ENCODE peak calls at places on chromosomes 3 and 15, in seven cellular contexts. C, O, N, H, G, U and Z are unnamed samples.

GRCh38 chr3:113747719-113748046 is 848 bp downstream of the ATP6V1A start:
- DNase-seq in O (peak; percentile 13), N (no peak), H (peak; percentile 34), U (no peak), C (no peak), G (no peak), Z (peak; percentile 50)

GRCh38 chr3:32018723-32019564 is 37.4 kb downstream of the ZNF860 start:
- DNase-seq in H (peak; percentile 44), G (peak; percentile 73), N (no peak), C (no peak), O (no peak), U (no peak), Z (peak; percentile 70)

GRCh38 chr3:15345051-15345607 is 12.7 kb upstream of the SH3BP5 start:
- DNase-seq in H (no peak), G (no peak), N (no peak), O (no peak), U (no peak), C (no peak), Z (no peak)

GRCh38 chr15:43518073-43518761 is 809 bp downstream of the MAP1A start:
- DNase-seq in U (no peak), H (peak; percentile 60), N (no peak), C (peak; percentile 60), G (peak; percentile 41), O (peak; percentile 92), Z (peak; percentile 35)

GRCh38 chr3:187198490-187198889 is 1.2 kb downstream of the RTP1 start:
- DNase-seq in O (no peak), C (no peak), G (no peak), N (no peak), U (no peak), H (no peak), Z (no peak)

GRCh38 chr3:134910026-134910425 is 115.0 kb downstream of the EPHB1 start:
- DNase-seq in U (no peak), H (no peak), N (no peak), O (no peak), C (no peak), G (no peak), Z (no peak)

GRCh38 chr15:40081691-40082194 is 26.9 kb downstream of the BMF start:
- DNase-seq in G (peak; percentile 94), U (peak; percentile 63), H (peak; percentile 64), O (peak; percentile 31), C (peak; percentile 71), N (no peak), Z (no peak)

GRCh38 chr15:39783244-39783820 is 691 bp upstream of the FSIP1 start:
- DNase-seq in C (no peak), O (no peak), H (no peak), U (no peak), N (no peak), G (peak; percentile 17), Z (peak; percentile 51)

GRCh38 chr3:94146455-94146854 is 83.6 kb downstream of the NSUN3 start:
- DNase-seq in O (no peak), N (no peak), H (peak; percentile 0), U (no peak), G (no peak), C (no peak), Z (no peak)

GRCh38 chr3:129654126-129654525 is 47.6 kb upstream of the PLXND1 start:
- DNase-seq in H (peak; percentile 85), U (no peak), C (no peak), N (no peak), O (no peak), G (peak; percentile 60), Z (no peak)

GRCh38 chr15:69834756-69835155 is 263.0 kb downstream of the TLE3 start:
- DNase-seq in C (no peak), O (no peak), G (peak; percentile 52), N (peak; percentile 17), H (no peak), U (no peak), Z (peak; percentile 57)

GRCh38 chr15:101827257-101827656 is 15.3 kb downstream of the OR4F15 start:
- DNase-seq in O (no peak), G (no peak), C (no peak), N (no peak), H (peak; percentile 49), U (no peak), Z (no peak)

GRCh38 chr3:136329593-136329992 is 79.5 kb downstream of the PCCB start:
- DNase-seq in C (no peak), G (no peak), H (no peak), O (no peak), U (no peak), N (no peak), Z (no peak)

GRCh38 chr3:176814252-176814651 is 383.0 kb downstream of the TBL1XR1 start:
- DNase-seq in O (peak; percentile 8), G (peak; percentile 75), C (peak; percentile 91), H (peak; percentile 42), N (peak; percentile 55), U (no peak), Z (peak; percentile 79)

GRCh38 chr3:117919611-117920010 is 1115.0 kb downstream of the IGSF11 start:
- DNase-seq in U (no peak), C (no peak), G (no peak), N (no peak), H (no peak), O (no peak), Z (no peak)

GRCh38 chr3:95923496-95924210 is 890.7 kb upstream of the EPHA6 start:
- DNase-seq in O (peak; percentile 25), H (peak; percentile 98), U (peak; percentile 52), G (peak; percentile 96), C (no peak), N (no peak), Z (no peak)

GRCh38 chr15:26866298-26867198 is at the start of gene GABRA5:
- DNase-seq in G (peak; percentile 7), N (no peak), C (peak; percentile 87), H (peak; percentile 55), O (no peak), U (no peak), Z (no peak)

GRCh38 chr3:62229201-62229600 is 144.1 kb downstream of the FEZF2 start:
- DNase-seq in G (no peak), O (no peak), N (no peak), U (no peak), H (no peak), C (no peak), Z (no peak)

GRCh38 chr3:53196575-53197407 is 35.8 kb downstream of the PRKCD start:
- DNase-seq in H (peak; percentile 39), N (peak; percentile 75), G (peak; percentile 79), O (no peak), C (peak; percentile 82), U (no peak), Z (peak; percentile 96)

GRCh38 chr15:34754674-34755418 is at the start of gene GJD2:
- DNase-seq in U (no peak), G (no peak), N (peak; percentile 75), O (no peak), C (peak; percentile 54), H (no peak), Z (no peak)

GRCh38 chr15:98421419-98422085 is 226.8 kb upstream of the IGF1R start:
- DNase-seq in H (no peak), N (peak; percentile 94), O (peak; percentile 45), U (peak; percentile 51), C (peak; percentile 84), G (peak; percentile 54), Z (peak; percentile 71)

GRCh38 chr3:31103623-31104180 is 209.2 kb upstream of the GADL1 start:
- DNase-seq in H (no peak), C (no peak), U (no peak), O (no peak), N (no peak), G (no peak), Z (no peak)

GRCh38 chr15:55401786-55402246 is 6.3 kb downstream of the CCPG1 start:
- DNase-seq in N (no peak), O (no peak), H (no peak), C (no peak), G (no peak), U (no peak), Z (no peak)
- H3K27ac ChIP-seq in N (no peak overlapping the region), O (no peak overlapping the region), H (no peak overlapping the region), C (no peak overlapping the region), G (no peak overlapping the region), U (no peak overlapping the region), Z (peak overlapping the region; percentile 89)

GRCh38 chr3:128113817-128114794 is 9.5 kb downstream of the RUVBL1 start:
- DNase-seq in O (no peak), H (no peak), C (no peak), U (no peak), G (no peak), N (no peak), Z (peak; percentile 80)

GRCh38 chr3:128107809-128108208 is 15.8 kb downstream of the RUVBL1 start:
- DNase-seq in C (no peak), N (no peak), G (no peak), U (no peak), H (peak; percentile 14), O (no peak), Z (no peak)

GRCh38 chr3:128111147-128111546 is 12.5 kb downstream of the RUVBL1 start:
- DNase-seq in U (no peak), O (no peak), G (no peak), N (no peak), C (no peak), H (no peak), Z (no peak)

GRCh38 chr3:128112406-128112968 is 11.1 kb downstream of the RUVBL1 start:
- DNase-seq in U (no peak), O (no peak), G (peak; percentile 85), H (peak; percentile 88), N (no peak), C (no peak), Z (no peak)
- H3K27ac ChIP-seq in U (no peak overlapping the region), O (no peak overlapping the region), G (no peak overlapping the region), H (peak overlapping the region; percentile 59), N (no peak overlapping the region), C (no peak overlapping the region), Z (no peak overlapping the region)

DNA sequence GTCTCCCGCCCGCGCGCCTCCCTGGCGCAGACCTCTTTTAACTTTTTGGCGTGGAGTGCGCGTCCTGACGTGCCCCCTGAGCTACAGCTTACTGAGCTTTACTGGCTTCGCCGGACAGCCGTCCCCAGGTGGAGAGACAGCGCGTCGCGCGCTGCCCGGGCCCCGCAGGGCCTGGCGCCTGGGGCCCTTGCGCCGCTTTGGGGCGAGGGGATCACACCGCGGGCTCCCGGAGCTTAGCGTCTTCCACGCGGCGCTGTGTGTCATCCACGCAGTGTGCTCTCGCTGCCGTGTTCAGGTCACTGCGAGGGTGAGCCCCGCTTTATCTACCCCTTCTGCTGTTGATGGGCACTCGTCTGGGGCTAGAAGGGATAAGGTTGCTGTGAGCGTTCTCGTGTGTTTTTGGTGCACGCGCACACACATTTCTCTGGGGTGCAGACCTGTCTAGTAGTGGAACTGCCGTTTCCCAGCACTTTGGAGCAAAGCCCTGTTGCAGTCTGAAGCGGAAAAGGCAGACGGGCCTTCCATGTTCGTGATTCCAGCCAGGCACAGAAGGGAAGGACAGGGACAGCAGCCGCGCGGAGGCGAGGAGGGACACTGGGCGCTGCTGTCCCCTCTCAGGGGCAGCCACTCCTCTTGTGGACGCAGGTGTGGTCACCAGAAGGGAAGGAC is 33.1 kb upstream of the ALDH1L1 start:
- DNase-seq in N (no peak), U (no peak), O (no peak), C (peak; percentile 31), G (peak; percentile 42), H (peak; percentile 10), Z (no peak)
- H3K27ac ChIP-seq in N (peak overlapping the region; percentile 24), U (peak overlapping the region; percentile 37), O (no peak overlapping the region), C (no peak overlapping the region), G (no peak overlapping the region), H (no peak overlapping the region), Z (no peak overlapping the region)

DNA sequence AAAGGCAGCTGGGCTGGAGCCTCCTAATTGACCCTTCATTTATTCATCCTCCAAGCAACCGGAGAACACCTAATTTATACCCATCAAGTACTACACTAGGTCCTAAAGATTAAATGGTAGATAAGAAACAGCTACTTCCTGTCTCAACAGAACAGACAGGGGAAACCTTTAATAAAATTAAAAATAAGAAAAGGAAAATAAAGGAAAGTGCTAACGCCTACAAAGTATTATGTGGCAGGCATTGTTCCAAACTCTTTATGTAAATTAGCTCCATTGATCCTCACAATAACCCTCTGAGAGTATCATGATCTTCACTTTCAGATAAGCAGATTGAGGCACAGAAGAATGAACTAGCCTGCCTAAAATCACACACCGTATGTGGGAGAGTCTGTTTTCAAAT is 139.5 kb downstream of the CNTN6 start:
- DNase-seq in C (no peak), U (no peak), O (no peak), G (no peak), H (no peak), N (no peak), Z (no peak)
- H3K27ac ChIP-seq in C (no peak overlapping the region), U (no peak overlapping the region), O (no peak overlapping the region), G (no peak overlapping the region), H (no peak overlapping the region), N (no peak overlapping the region), Z (no peak overlapping the region)